ENCODE peak calls at places on chromosomes 16 and 17, in seven cellular contexts. S is breast epithelium, I is pancreas, C is RWPE2, B is stomach, J is left ventricle myocardium inferior, N is GM12878. W is an unnamed sample. For H3K4me1, the result is how much of the 10 kb centered on the place peaks cover.

GRCh38 chr17:69047368-69048263 is 13.1 kb downstream of the ABCA9 start:
- DNase-seq in S (no peak), I (peak), C (no peak), B (peak), J (peak), N (no peak), W (peak)

GRCh38 chr17:48577330-48577945 is 712 bp downstream of the HOXB4 start:
- DNase-seq in S (no peak), I (no peak), C (no peak), B (no peak), J (no peak), N (no peak), W (no peak)

GRCh38 chr16:4693956-4694663 is 748 bp downstream of the NUDT16L1 start:
- DNase-seq in S (no peak), I (no peak), C (peak), B (peak), J (peak), N (no peak), W (peak)

GRCh38 chr17:68196394-68197090 is 51.3 kb upstream of the AMZ2 start:
- DNase-seq in S (no peak), I (no peak), C (no peak), B (no peak), J (no peak), N (no peak), W (no peak)

GRCh38 chr17:49209061-49209571 is 1.3 kb downstream of the GNGT2 start:
- DNase-seq in S (no peak), I (no peak), C (no peak), B (no peak), J (no peak), N (no peak), W (no peak)

GRCh38 chr17:27038676-27039075 is 255.2 kb upstream of the WSB1 start:
- DNase-seq in S (no peak), I (no peak), C (no peak), B (no peak), J (no peak), N (no peak), W (no peak)

GRCh38 chr17:61574542-61575351 is 16.3 kb downstream of the NACA2 start:
- DNase-seq in S (no peak), I (no peak), C (no peak), B (no peak), J (no peak), N (no peak), W (no peak)

GRCh38 chr17:40598021-40598927 is 33.0 kb upstream of the CCR7 start:
- DNase-seq in S (no peak), I (no peak), C (no peak), B (no peak), J (no peak), N (no peak), W (no peak)

GRCh38 chr17:16255481-16255901 is 38.5 kb downstream of the PIGL start:
- DNase-seq in S (no peak), I (peak), C (no peak), B (peak), J (peak), N (no peak), W (peak)

GRCh38 chr17:42312285-42313130 is 24.2 kb downstream of the STAT5A start:
- DNase-seq in S (peak), I (peak), C (no peak), B (peak), J (peak), N (no peak), W (peak)

GRCh38 chr17:40648326-40648968 is 829 bp upstream of the SMARCE1 start:
- DNase-seq in S (no peak), I (no peak), C (no peak), B (peak), J (peak), N (no peak), W (peak)

GRCh38 chr17:7204335-7204734 is 15.3 kb downstream of the DLG4 start:
- DNase-seq in S (no peak), I (no peak), C (no peak), B (no peak), J (no peak), N (no peak), W (no peak)

GRCh38 chr17:43368740-43369506 is 29.9 kb upstream of the ARL4D start:
- DNase-seq in S (peak), I (peak), C (peak), B (peak), J (peak), N (no peak), W (peak)

GRCh38 chr17:44693609-44694008 is 4.0 kb upstream of the CCDC43 start:
- DNase-seq in S (no peak), I (no peak), C (no peak), B (no peak), J (no peak), N (no peak), W (no peak)

GRCh38 chr17:27558842-27559505 is 72.0 kb upstream of the LGALS9 start:
- DNase-seq in S (no peak), I (no peak), C (no peak), B (no peak), J (no peak), N (no peak), W (no peak)

GRCh38 chr16:8878523-8878911 is 3.6 kb upstream of the LITAFD start:
- DNase-seq in S (peak), I (no peak), C (no peak), B (no peak), J (no peak), N (no peak), W (no peak)

GRCh38 chr16:68264128-68265077 is at the start of gene SLC7A6:
- DNase-seq in S (peak), I (peak), C (peak), B (peak), J (peak), N (no peak), W (peak)

GRCh38 chr17:17751489-17751995 is 70.3 kb downstream of the RAI1 start:
- DNase-seq in S (no peak), I (no peak), C (no peak), B (no peak), J (no peak), N (no peak), W (no peak)

GRCh38 chr17:2749784-2750181 is 331 bp upstream of the CCDC92B start:
- DNase-seq in S (peak), I (peak), C (no peak), B (peak), J (peak), N (peak), W (peak)

GRCh38 chr17:13067629-13068303 is 49.9 kb upstream of the ELAC2 start:
- DNase-seq in S (no peak), I (no peak), C (no peak), B (no peak), J (no peak), N (no peak), W (no peak)

GRCh38 chr16:30893744-30894539 is at the start of gene BCL7C:
- DNase-seq in S (peak), I (peak), C (peak), B (peak), J (peak), N (no peak), W (peak)

GRCh38 chr16:57000271-57001025 is 11.1 kb downstream of the NLRC5 start:
- DNase-seq in S (no peak), I (no peak), C (peak), B (peak), J (peak), N (peak), W (peak)

GRCh38 chr16:84499638-84500037 is 4.8 kb downstream of the MEAK7 start:
- DNase-seq in S (no peak), I (no peak), C (peak), B (no peak), J (no peak), N (no peak), W (no peak)

GRCh38 chr17:74332017-74332650 is 6.1 kb downstream of the KIF19 start:
- DNase-seq in S (no peak), I (no peak), C (no peak), B (no peak), J (no peak), N (no peak), W (no peak)

GRCh38 chr17:142876-143784 is 5.8 kb downstream of the SCGB1C2 start:
- DNase-seq in S (peak), I (peak), C (no peak), B (no peak), J (no peak), N (no peak), W (peak)

GRCh38 chr17:10226930-10227695 is 28.7 kb upstream of the GAS7 start:
- DNase-seq in S (no peak), I (peak), C (no peak), B (peak), J (peak), N (no peak), W (peak)

GRCh38 chr17:42120161-42121065 is 754 bp downstream of the KAT2A start:
- DNase-seq in S (no peak), I (no peak), C (no peak), B (no peak), J (no peak), N (no peak), W (no peak)

GRCh38 chr17:29238133-29238850 is 8.4 kb upstream of the CRYBA1 start:
- DNase-seq in S (no peak), I (no peak), C (no peak), B (no peak), J (no peak), N (no peak), W (no peak)

GRCh38 chr17:72118588-72119279 is 2.1 kb upstream of the SOX9 start:
- DNase-seq in S (peak), I (peak), C (no peak), B (peak), J (peak), N (peak), W (peak)

GRCh38 chr17:63142836-63143235 is 176.8 kb downstream of the TANC2 start:
- DNase-seq in S (no peak), I (no peak), C (no peak), B (no peak), J (no peak), N (no peak), W (no peak)

GRCh38 chr16:14284930-14285541 is 213.9 kb downstream of the MRTFB start:
- DNase-seq in S (peak), I (peak), C (no peak), B (peak), J (peak), N (no peak), W (no peak)

GRCh38 chr17:32120086-32120485 is 22.2 kb upstream of the RHOT1 start:
- DNase-seq in S (no peak), I (no peak), C (no peak), B (no peak), J (no peak), N (no peak), W (no peak)

GRCh38 chr16:57045694-57046381 is 46.5 kb upstream of the CPNE2 start:
- DNase-seq in S (peak), I (peak), C (no peak), B (peak), J (peak), N (peak), W (peak)

GRCh38 chr17:63382826-63383225 is 63.3 kb downstream of the CYB561 start:
- DNase-seq in S (no peak), I (no peak), C (no peak), B (no peak), J (no peak), N (no peak), W (no peak)

GRCh38 chr17:43125967-43126910 is 1.1 kb upstream of the BRCA1 start:
- DNase-seq in S (no peak), I (no peak), C (no peak), B (no peak), J (no peak), N (no peak), W (no peak)

GRCh38 chr17:52536466-52536865 is 378.0 kb upstream of the CA10 start:
- DNase-seq in S (no peak), I (no peak), C (no peak), B (no peak), J (peak), N (no peak), W (peak)

GRCh38 chr16:397135-397661 is at the start of gene NME4:
- DNase-seq in S (no peak), I (no peak), C (no peak), B (no peak), J (no peak), N (no peak), W (no peak)

GRCh38 chr16:75317101-75317522 is 65.7 kb upstream of the BCAR1 start:
- DNase-seq in S (no peak), I (no peak), C (no peak), B (no peak), J (peak), N (no peak), W (peak)

GRCh38 chr16:57380671-57381462 is 8.6 kb downstream of the CX3CL1 start:
- DNase-seq in S (peak), I (no peak), C (no peak), B (no peak), J (peak), N (no peak), W (no peak)

DNA sequence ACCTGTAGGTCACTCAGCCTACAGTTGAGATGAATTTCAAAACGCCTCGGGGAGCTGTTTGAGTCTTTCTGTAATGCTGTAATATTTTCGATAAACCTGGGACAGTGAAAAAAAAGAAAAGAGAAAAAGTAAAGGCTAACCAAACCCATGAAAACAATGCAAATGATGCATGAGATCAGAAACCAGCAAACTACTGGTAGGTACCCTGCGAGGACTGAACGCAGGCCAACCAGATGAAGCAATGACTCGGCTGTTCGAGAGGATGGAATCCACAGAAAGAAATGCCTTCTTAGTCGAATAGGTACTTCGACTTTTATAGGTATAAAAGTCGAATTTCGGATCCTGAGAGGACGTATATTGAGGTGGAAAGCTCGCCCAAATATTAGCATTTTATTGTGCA is 509 bp upstream of the ATAD5 start:
- DNase-seq in S (no peak), I (no peak), C (no peak), B (no peak), J (no peak), N (no peak), W (no peak)
- H3K27ac ChIP-seq in S (no peak), I (no peak), C (peak), B (peak), J (peak), N (peak), W (no peak)

DNA sequence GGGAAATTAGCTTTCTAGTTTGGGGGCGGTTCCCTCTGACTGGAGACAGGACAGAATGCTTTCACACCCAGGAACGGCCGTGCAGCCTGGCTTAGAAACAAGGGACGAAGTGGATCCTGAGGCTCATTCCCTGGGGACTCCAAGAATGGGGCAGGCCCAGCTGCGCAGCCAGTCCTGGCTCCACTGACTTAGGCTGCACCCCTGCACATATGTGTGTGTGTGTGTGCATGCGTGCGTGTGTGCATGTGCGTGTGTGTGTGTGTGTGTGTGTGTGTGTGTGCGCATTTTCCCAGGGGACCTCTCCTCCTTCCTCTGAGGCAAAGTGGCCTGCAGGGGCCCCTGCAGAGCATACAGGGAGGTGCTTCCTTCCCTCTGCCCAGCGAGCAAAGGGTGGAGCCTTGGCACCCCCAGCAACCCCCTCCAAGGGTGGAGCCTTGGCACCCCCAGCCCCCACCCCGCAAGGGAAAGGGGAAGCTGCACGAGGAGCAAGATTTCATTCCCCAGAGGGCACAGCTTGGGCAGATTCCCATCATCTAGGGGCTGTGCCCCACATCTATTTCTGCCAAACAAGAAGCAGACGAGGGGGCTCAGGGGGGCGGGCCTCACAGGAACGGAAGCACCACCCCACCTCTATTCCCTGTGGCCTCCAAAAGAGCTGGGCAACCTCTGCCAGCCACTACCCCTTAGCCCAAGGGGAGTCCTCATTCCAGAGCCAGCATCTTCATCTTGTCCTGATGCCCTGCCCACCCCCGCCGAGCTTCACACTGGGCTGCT is 97.6 kb upstream of the CBX4 start:
- DNase-seq in S (no peak), I (no peak), C (no peak), B (no peak), J (no peak), N (no peak), W (peak)
- H3K4me1 ChIP-seq in S (under half), I (under half), C (under half), B (under half), J (under half), N (under half), W (under half)

DNA sequence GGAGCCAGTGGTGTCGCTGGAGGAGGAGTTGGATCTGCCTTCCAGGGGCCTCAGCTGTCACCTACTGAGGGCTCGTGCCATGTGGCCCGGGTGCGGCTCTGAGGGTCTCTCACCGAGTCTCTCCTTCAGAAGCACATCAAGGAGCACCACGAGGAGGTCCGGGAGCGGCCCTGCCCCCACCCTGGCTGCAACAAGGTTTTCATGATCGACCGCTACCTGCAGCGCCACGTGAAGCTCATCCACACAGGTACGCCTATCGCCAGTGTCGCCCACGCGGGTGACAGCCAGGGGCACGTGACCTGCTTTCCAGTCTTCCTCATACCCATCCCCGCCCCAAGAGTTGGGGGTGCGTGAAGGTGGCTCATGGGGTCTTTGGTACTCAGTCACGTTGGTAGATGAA is 12.5 kb downstream of the ZNF276 start:
- DNase-seq in S (no peak), I (no peak), C (no peak), B (no peak), J (no peak), N (no peak), W (no peak)
- TF ChIP-seq CTCF in S (no peak), I (no peak), C (no peak), B (no peak), J (no peak), N (no peak), W (no peak)

DNA sequence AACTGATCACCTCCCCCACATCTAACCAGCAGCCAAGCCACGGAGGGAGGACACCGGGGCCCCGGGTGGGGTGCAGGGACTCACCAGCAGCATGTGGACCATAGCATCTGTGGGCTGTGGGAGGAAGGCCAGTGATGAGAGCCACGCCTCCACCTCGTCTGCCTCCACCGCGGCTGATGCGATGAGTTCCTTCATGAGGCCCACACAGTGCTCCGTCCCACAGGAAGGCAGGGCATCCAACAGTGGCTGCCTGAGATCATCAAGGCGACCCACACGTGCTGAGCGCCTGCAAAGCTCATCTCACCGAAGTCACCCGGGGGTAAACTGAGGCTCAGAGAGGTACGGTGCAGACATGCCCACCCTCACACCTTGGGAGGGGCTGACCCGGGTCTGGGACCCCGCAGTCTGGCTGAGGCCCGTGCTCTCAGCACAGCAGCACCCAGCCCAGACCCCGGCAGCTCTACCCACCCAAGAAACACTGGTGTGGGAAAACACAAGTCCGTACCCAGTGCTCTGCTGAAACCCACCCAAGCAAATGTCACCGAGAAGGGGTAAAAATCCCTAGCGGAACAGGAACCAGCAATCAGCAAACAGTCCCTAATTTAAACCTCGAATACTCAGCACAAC is 85.9 kb downstream of the LITAF start:
- DNase-seq in S (no peak), I (no peak), C (no peak), B (no peak), J (no peak), N (no peak), W (no peak)
- H3K27ac ChIP-seq in S (no peak), I (no peak), C (no peak), B (no peak), J (no peak), N (no peak), W (no peak)

GRCh38 chr17:81999975-82000802 is 22.5 kb downstream of the CENPX start:
- DNase-seq in S (no peak), I (no peak), C (no peak), B (no peak), J (no peak), N (no peak), W (peak)
- H3K4me1 ChIP-seq in S (under half), I (under half), C (under half), B (under half), J (under half), N (under half), W (under half)

GRCh38 chr16:55502801-55503366 is 6.0 kb upstream of the LPCAT2 start:
- DNase-seq in S (peak), I (peak), C (no peak), B (peak), J (peak), N (no peak), W (peak)

GRCh38 chr16:55499951-55500350 is 8.9 kb upstream of the LPCAT2 start:
- DNase-seq in S (peak), I (no peak), C (peak), B (no peak), J (no peak), N (no peak), W (no peak)

GRCh38 chr16:55499281-55499680 is 9.6 kb upstream of the LPCAT2 start:
- DNase-seq in S (no peak), I (no peak), C (no peak), B (no peak), J (no peak), N (no peak), W (no peak)

GRCh38 chr16:55503726-55504553 is 4.9 kb upstream of the LPCAT2 start:
- DNase-seq in S (no peak), I (no peak), C (no peak), B (no peak), J (no peak), N (no peak), W (no peak)

GRCh38 chr16:55501549-55502322 is 7.1 kb upstream of the LPCAT2 start:
- DNase-seq in S (no peak), I (no peak), C (no peak), B (no peak), J (no peak), N (no peak), W (no peak)
- TF ChIP-seq CTCF in S (no peak), I (no peak), C (peak), B (no peak), J (peak), N (peak), W (no peak)

GRCh38 chr17:4518901-4519300 is 20.2 kb downstream of the SPNS2 start:
- DNase-seq in S (no peak), I (no peak), C (no peak), B (no peak), J (no peak), N (no peak), W (no peak)

GRCh38 chr17:4520060-4520880 is 21.6 kb downstream of the SPNS2 start:
- DNase-seq in S (no peak), I (no peak), C (no peak), B (no peak), J (no peak), N (no peak), W (no peak)

GRCh38 chr17:4520881-4521600 is 22.4 kb downstream of the SPNS2 start:
- DNase-seq in S (peak), I (peak), C (no peak), B (peak), J (no peak), N (no peak), W (no peak)

GRCh38 chr17:4516740-4517139 is 18.1 kb downstream of the SPNS2 start:
- DNase-seq in S (no peak), I (no peak), C (no peak), B (no peak), J (no peak), N (no peak), W (no peak)

GRCh38 chr17:4519361-4519788 is 20.7 kb downstream of the SPNS2 start:
- DNase-seq in S (peak), I (peak), C (no peak), B (peak), J (peak), N (no peak), W (peak)
- H3K27ac ChIP-seq in S (peak), I (peak), C (no peak), B (peak), J (peak), N (no peak), W (peak)

W was measured in heart right ventricle.